ENCODE peak calls at places on chromosomes 5 and 9, in eight cellular contexts. I is ovary; H is germinal center; X is effector CD4-positive, alpha-beta T cell; K is CD8-positive, alpha-beta memory T cell; P is SHP77; Y is activated T-helper 1 cell treated with Interleukin-2 at 50 U/mL for 16 hours; A is renal cortical epithelial cell. J is an unnamed sample.

GRCh38 chr5:55865831-55866230 is 14.7 kb downstream of the IL31RA start:
- DNase-seq in A (peak), K (no peak), H (no peak), X (no peak), I (no peak), Y (no peak), P (no peak), J (no peak)

GRCh38 chr5:143446535-143447226 is 43.2 kb upstream of the NR3C1 start:
- DNase-seq in Y (no peak), A (no peak), H (no peak), P (no peak), K (no peak), X (no peak), I (no peak), J (no peak)

GRCh38 chr9:91647371-91647770 is 223.7 kb upstream of the NFIL3 start:
- DNase-seq in A (no peak), I (no peak), P (no peak), K (no peak), H (no peak), Y (no peak), X (no peak), J (no peak)

GRCh38 chr9:16039988-16040761 is 487.3 kb downstream of the CCDC171 start:
- DNase-seq in A (peak), P (no peak), X (no peak), K (no peak), I (peak), Y (no peak), H (no peak), J (no peak)

GRCh38 chr5:55665065-55665464 is 47.1 kb downstream of the SLC38A9 start:
- DNase-seq in A (no peak), P (no peak), Y (no peak), H (no peak), I (no peak), X (no peak), K (no peak), J (no peak)

GRCh38 chr9:12856608-12857007 is 81.8 kb downstream of the LURAP1L start:
- DNase-seq in X (no peak), A (no peak), Y (no peak), P (no peak), K (no peak), H (no peak), I (no peak), J (no peak)

GRCh38 chr5:1503301-1504243 is 20.2 kb downstream of the LPCAT1 start:
- DNase-seq in X (no peak), A (no peak), Y (no peak), P (no peak), K (no peak), I (no peak), H (no peak), J (no peak)

GRCh38 chr9:134770972-134771971 is 109.3 kb upstream of the FCN2 start:
- DNase-seq in I (no peak), Y (no peak), X (no peak), H (peak), P (no peak), K (no peak), A (no peak), J (no peak)

GRCh38 chr9:93267091-93267541 is 83.2 kb downstream of the WNK2 start:
- DNase-seq in I (no peak), A (no peak), P (no peak), Y (no peak), X (no peak), H (no peak), K (no peak), J (no peak)

GRCh38 chr5:56155992-56156584 is 77.0 kb downstream of the ANKRD55 start:
- DNase-seq in I (no peak), K (no peak), Y (no peak), H (no peak), X (no peak), P (no peak), A (no peak), J (no peak)

GRCh38 chr5:124371121-124371706 is 375.2 kb downstream of the ZNF608 start:
- DNase-seq in H (no peak), P (no peak), I (no peak), X (no peak), Y (no peak), A (no peak), K (no peak), J (no peak)

GRCh38 chr5:141709704-141710267 is 27.8 kb upstream of the ARAP3 start:
- DNase-seq in A (no peak), Y (no peak), P (no peak), X (no peak), I (no peak), H (no peak), K (no peak), J (no peak)

GRCh38 chr5:155150012-155150411 is 136.5 kb downstream of the KIF4B start:
- DNase-seq in K (no peak), X (no peak), H (no peak), A (no peak), P (no peak), I (no peak), Y (no peak), J (no peak)

GRCh38 chr9:129436751-129437625 is 183.9 kb downstream of the C9orf50 start:
- DNase-seq in K (no peak), P (no peak), X (peak), I (peak), H (no peak), A (peak), Y (peak), J (peak)

GRCh38 chr9:95120781-95121370 is 196.6 kb downstream of the FANCC start:
- DNase-seq in I (no peak), K (no peak), X (no peak), Y (no peak), H (no peak), P (no peak), A (no peak), J (no peak)

GRCh38 chr9:95124582-95125359 is 192.7 kb downstream of the FANCC start:
- DNase-seq in K (no peak), X (no peak), H (no peak), A (no peak), Y (no peak), I (no peak), P (no peak), J (no peak)